ENCODE peak calls at places on chromosomes 11 and 22, in nine cellular contexts. One of them, this sample, is unnamed.

GRCh38 chr22:39818050-39818449 is 75.5 kb downstream of the ENTHD1 start:
- DNase-seq in stimulated activated naive CD4-positive, alpha-beta T cell: no peak
- DNase-seq in activated CD4-positive, CD25-positive, alpha-beta regulatory T cell treated with anti-CD3 and anti-CD28 coated beads, Interleukin-2, amount 50 U/mL, for 16 hours: no peak
- DNase-seq in NCI-H1092: no peak
- DNase-seq in A172: no peak
- DNase-seq in DMS79: no peak
- DNase-seq in GM23248: peak
- DNase-seq in adipocyte: no peak
- DNase-seq in activated naive CD4-positive, alpha-beta T cell: no peak
- DNase-seq in this sample: no peak

GRCh38 chr11:30826911-30827310 is 240.8 kb upstream of the MPPED2 start:
- DNase-seq in stimulated activated naive CD4-positive, alpha-beta T cell: no peak
- DNase-seq in activated CD4-positive, CD25-positive, alpha-beta regulatory T cell treated with anti-CD3 and anti-CD28 coated beads, Interleukin-2, amount 50 U/mL, for 16 hours: no peak
- DNase-seq in NCI-H1092: no peak
- DNase-seq in A172: no peak
- DNase-seq in DMS79: no peak
- DNase-seq in GM23248: no peak
- DNase-seq in adipocyte: no peak
- DNase-seq in activated naive CD4-positive, alpha-beta T cell: no peak
- DNase-seq in this sample: no peak

GRCh38 chr11:134124660-134125451 is 56.0 kb downstream of the JAM3 start:
- DNase-seq in stimulated activated naive CD4-positive, alpha-beta T cell: peak
- DNase-seq in activated CD4-positive, CD25-positive, alpha-beta regulatory T cell treated with anti-CD3 and anti-CD28 coated beads, Interleukin-2, amount 50 U/mL, for 16 hours: no peak
- DNase-seq in NCI-H1092: no peak
- DNase-seq in A172: no peak
- DNase-seq in DMS79: no peak
- DNase-seq in GM23248: peak
- DNase-seq in adipocyte: peak
- DNase-seq in activated naive CD4-positive, alpha-beta T cell: no peak
- DNase-seq in this sample: peak

GRCh38 chr22:30313527-30314385 is 13.0 kb downstream of the TBC1D10A start:
- DNase-seq in stimulated activated naive CD4-positive, alpha-beta T cell: no peak
- DNase-seq in activated CD4-positive, CD25-positive, alpha-beta regulatory T cell treated with anti-CD3 and anti-CD28 coated beads, Interleukin-2, amount 50 U/mL, for 16 hours: no peak
- DNase-seq in NCI-H1092: no peak
- DNase-seq in A172: no peak
- DNase-seq in DMS79: no peak
- DNase-seq in GM23248: no peak
- DNase-seq in adipocyte: no peak
- DNase-seq in activated naive CD4-positive, alpha-beta T cell: no peak
- DNase-seq in this sample: no peak

GRCh38 chr11:80872116-80872728 is 1431.4 kb upstream of the TENM4 start:
- DNase-seq in stimulated activated naive CD4-positive, alpha-beta T cell: no peak
- DNase-seq in activated CD4-positive, CD25-positive, alpha-beta regulatory T cell treated with anti-CD3 and anti-CD28 coated beads, Interleukin-2, amount 50 U/mL, for 16 hours: no peak
- DNase-seq in NCI-H1092: no peak
- DNase-seq in A172: no peak
- DNase-seq in DMS79: no peak
- DNase-seq in GM23248: no peak
- DNase-seq in adipocyte: no peak
- DNase-seq in activated naive CD4-positive, alpha-beta T cell: no peak
- DNase-seq in this sample: no peak

GRCh38 chr22:32617883-32618282 is 143.3 kb downstream of the FBXO7 start:
- DNase-seq in stimulated activated naive CD4-positive, alpha-beta T cell: no peak
- DNase-seq in activated CD4-positive, CD25-positive, alpha-beta regulatory T cell treated with anti-CD3 and anti-CD28 coated beads, Interleukin-2, amount 50 U/mL, for 16 hours: no peak
- DNase-seq in NCI-H1092: no peak
- DNase-seq in A172: no peak
- DNase-seq in DMS79: no peak
- DNase-seq in GM23248: no peak
- DNase-seq in adipocyte: no peak
- DNase-seq in activated naive CD4-positive, alpha-beta T cell: no peak
- DNase-seq in this sample: peak

GRCh38 chr11:36455658-36456111 is 54.4 kb downstream of the TRAF6 start:
- DNase-seq in stimulated activated naive CD4-positive, alpha-beta T cell: no peak
- DNase-seq in activated CD4-positive, CD25-positive, alpha-beta regulatory T cell treated with anti-CD3 and anti-CD28 coated beads, Interleukin-2, amount 50 U/mL, for 16 hours: no peak
- DNase-seq in NCI-H1092: no peak
- DNase-seq in A172: peak
- DNase-seq in DMS79: peak
- DNase-seq in GM23248: peak
- DNase-seq in adipocyte: peak
- DNase-seq in activated naive CD4-positive, alpha-beta T cell: no peak
- DNase-seq in this sample: peak

GRCh38 chr11:77377734-77378133 is 76.2 kb upstream of the GDPD4 start:
- DNase-seq in stimulated activated naive CD4-positive, alpha-beta T cell: no peak
- DNase-seq in activated CD4-positive, CD25-positive, alpha-beta regulatory T cell treated with anti-CD3 and anti-CD28 coated beads, Interleukin-2, amount 50 U/mL, for 16 hours: no peak
- DNase-seq in NCI-H1092: no peak
- DNase-seq in A172: no peak
- DNase-seq in DMS79: no peak
- DNase-seq in GM23248: peak
- DNase-seq in adipocyte: no peak
- DNase-seq in activated naive CD4-positive, alpha-beta T cell: no peak
- DNase-seq in this sample: no peak

GRCh38 chr11:10459029-10459970 is 4.2 kb downstream of the AMPD3 start:
- DNase-seq in stimulated activated naive CD4-positive, alpha-beta T cell: peak
- DNase-seq in activated CD4-positive, CD25-positive, alpha-beta regulatory T cell treated with anti-CD3 and anti-CD28 coated beads, Interleukin-2, amount 50 U/mL, for 16 hours: peak
- DNase-seq in NCI-H1092: no peak
- DNase-seq in A172: no peak
- DNase-seq in DMS79: no peak
- DNase-seq in GM23248: no peak
- DNase-seq in adipocyte: no peak
- DNase-seq in activated naive CD4-positive, alpha-beta T cell: peak
- DNase-seq in this sample: no peak

GRCh38 chr11:282630-283360 is 4.6 kb downstream of the NLRP6 start:
- DNase-seq in stimulated activated naive CD4-positive, alpha-beta T cell: no peak
- DNase-seq in activated CD4-positive, CD25-positive, alpha-beta regulatory T cell treated with anti-CD3 and anti-CD28 coated beads, Interleukin-2, amount 50 U/mL, for 16 hours: no peak
- DNase-seq in NCI-H1092: no peak
- DNase-seq in A172: no peak
- DNase-seq in DMS79: no peak
- DNase-seq in GM23248: no peak
- DNase-seq in adipocyte: no peak
- DNase-seq in activated naive CD4-positive, alpha-beta T cell: no peak
- DNase-seq in this sample: no peak

GRCh38 chr11:46106530-46107407 is 14.5 kb downstream of the PHF21A start:
- DNase-seq in stimulated activated naive CD4-positive, alpha-beta T cell: no peak
- DNase-seq in activated CD4-positive, CD25-positive, alpha-beta regulatory T cell treated with anti-CD3 and anti-CD28 coated beads, Interleukin-2, amount 50 U/mL, for 16 hours: no peak
- DNase-seq in NCI-H1092: no peak
- DNase-seq in A172: no peak
- DNase-seq in DMS79: no peak
- DNase-seq in GM23248: peak
- DNase-seq in adipocyte: no peak
- DNase-seq in activated naive CD4-positive, alpha-beta T cell: no peak
- DNase-seq in this sample: peak

GRCh38 chr11:92457250-92457649 is 232.6 kb downstream of the FAT3 start:
- DNase-seq in stimulated activated naive CD4-positive, alpha-beta T cell: no peak
- DNase-seq in activated CD4-positive, CD25-positive, alpha-beta regulatory T cell treated with anti-CD3 and anti-CD28 coated beads, Interleukin-2, amount 50 U/mL, for 16 hours: no peak
- DNase-seq in NCI-H1092: no peak
- DNase-seq in A172: peak
- DNase-seq in DMS79: no peak
- DNase-seq in GM23248: peak
- DNase-seq in adipocyte: no peak
- DNase-seq in activated naive CD4-positive, alpha-beta T cell: no peak
- DNase-seq in this sample: peak

GRCh38 chr11:102309621-102310541 is 7.4 kb upstream of the BIRC3 start:
- DNase-seq in stimulated activated naive CD4-positive, alpha-beta T cell: no peak
- DNase-seq in activated CD4-positive, CD25-positive, alpha-beta regulatory T cell treated with anti-CD3 and anti-CD28 coated beads, Interleukin-2, amount 50 U/mL, for 16 hours: no peak
- DNase-seq in NCI-H1092: no peak
- DNase-seq in A172: no peak
- DNase-seq in DMS79: no peak
- DNase-seq in GM23248: peak
- DNase-seq in adipocyte: peak
- DNase-seq in activated naive CD4-positive, alpha-beta T cell: no peak
- DNase-seq in this sample: no peak

This sample was measured in fibroblast of the aortic adventitia.